ENCODE peak calls at places on chromosomes 1 and 21, in four cellular contexts. B, C, E and W are unnamed samples.

GRCh38 chr1:118151312-118151937 is 33.6 kb downstream of the SPAG17 start:
- DNase-seq in E (peak; percentile 25), B (peak; percentile 56), C (no peak), W (peak; percentile 78)

GRCh38 chr1:246329900-246330299 is 177.2 kb downstream of the SMYD3 start:
- DNase-seq in C (no peak), E (no peak), B (no peak), W (no peak)

GRCh38 chr1:54904476-54905048 is 17.6 kb upstream of the DHCR24 start:
- DNase-seq in E (no peak), C (no peak), B (no peak), W (peak; percentile 17)

GRCh38 chr1:30575066-30575465 is 148.3 kb downstream of the MATN1 start:
- DNase-seq in B (no peak), E (no peak), C (no peak), W (no peak)

GRCh38 chr1:156926175-156926574 is 5.7 kb downstream of the LRRC71 start:
- DNase-seq in B (peak; percentile 56), E (no peak), C (no peak), W (peak; percentile 42)

GRCh38 chr1:155860939-155861496 is 1.7 kb downstream of the SYT11 start:
- DNase-seq in E (no peak), C (no peak), B (no peak), W (no peak)

GRCh38 chr1:233389867-233390266 is 62.3 kb downstream of the MAP3K21 start:
- DNase-seq in C (no peak), E (no peak), B (no peak), W (no peak)

GRCh38 chr1:24996983-24997893 is 67.2 kb upstream of the RUNX3 start:
- DNase-seq in E (no peak), C (no peak), B (no peak), W (no peak)

GRCh38 chr1:110779617-110780016 is 93.3 kb upstream of the CD53 start:
- DNase-seq in B (no peak), C (no peak), E (no peak), W (no peak)

GRCh38 chr1:150474869-150475268 is 12.3 kb upstream of the TARS2 start:
- DNase-seq in E (no peak), B (no peak), C (no peak), W (no peak)

GRCh38 chr1:159205225-159205624 is 550 bp downstream of the ACKR1 start:
- DNase-seq in E (no peak), C (no peak), B (no peak), W (peak; percentile 9)

GRCh38 chr1:25809929-25810328 is 9.8 kb upstream of the MTFR1L start:
- DNase-seq in C (no peak), B (no peak), E (no peak), W (no peak)

GRCh38 chr1:153566414-153567371 is 1.0 kb upstream of the S100A2 start:
- DNase-seq in C (peak; percentile 98), E (peak; percentile 95), B (peak; percentile 99), W (peak; percentile 49)
- H3K4me3 ChIP-seq in C (no peak overlapping the region), E (no peak overlapping the region), B (no peak overlapping the region), W (no peak overlapping the region)

DNA sequence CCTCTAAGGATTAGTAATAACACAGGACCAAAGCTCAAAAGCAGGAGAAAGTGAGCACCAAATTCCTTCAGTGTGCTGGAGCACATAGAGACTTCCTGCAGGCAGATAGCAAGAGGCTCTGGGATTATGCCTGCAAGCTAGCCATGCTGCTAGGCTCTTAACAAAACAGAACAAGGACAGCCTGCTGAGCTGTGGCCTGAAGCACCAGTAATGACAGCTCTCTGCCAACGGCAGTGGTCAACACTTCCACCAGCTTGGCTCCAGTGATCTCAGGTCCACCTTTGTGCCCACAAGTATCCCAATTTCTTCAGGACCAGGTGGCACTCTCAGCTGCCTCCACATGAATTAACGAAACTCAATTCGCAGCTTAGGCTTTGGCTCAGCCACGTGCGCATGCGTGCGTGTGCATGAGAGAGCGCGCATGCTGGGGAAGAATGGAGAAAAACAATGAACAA is 64.2 kb downstream of the SLC45A1 start:
- DNase-seq in C (peak; percentile 12), B (no peak), E (no peak), W (peak; percentile 68)
- H3K4me3 ChIP-seq in C (no peak overlapping the region), B (no peak overlapping the region), E (no peak overlapping the region), W (no peak overlapping the region)

GRCh38 chr1:29410476-29410875 is 174.2 kb downstream of the PTPRU start:
- DNase-seq in C (no peak), B (no peak), E (no peak), W (no peak)
- H3K4me3 ChIP-seq in C (no peak overlapping the region), B (no peak overlapping the region), E (no peak overlapping the region), W (no peak overlapping the region)

GRCh38 chr1:20633190-20634064 is at the start of gene PINK1:
- DNase-seq in B (peak; percentile 49), C (peak; percentile 72), E (peak; percentile 80), W (peak; percentile 92)

GRCh38 chr1:20634065-20634593 is 871 bp downstream of the PINK1 start:
- DNase-seq in C (no peak), E (no peak), B (no peak), W (peak; percentile 7)

GRCh38 chr1:20634594-20635084 is 1.4 kb downstream of the PINK1 start:
- DNase-seq in E (no peak), B (no peak), C (no peak), W (peak; percentile 60)

GRCh38 chr1:20640183-20640597 is 6.9 kb downstream of the PINK1 start:
- DNase-seq in B (peak; percentile 27), E (peak; percentile 43), C (no peak), W (peak; percentile 69)

DNA sequence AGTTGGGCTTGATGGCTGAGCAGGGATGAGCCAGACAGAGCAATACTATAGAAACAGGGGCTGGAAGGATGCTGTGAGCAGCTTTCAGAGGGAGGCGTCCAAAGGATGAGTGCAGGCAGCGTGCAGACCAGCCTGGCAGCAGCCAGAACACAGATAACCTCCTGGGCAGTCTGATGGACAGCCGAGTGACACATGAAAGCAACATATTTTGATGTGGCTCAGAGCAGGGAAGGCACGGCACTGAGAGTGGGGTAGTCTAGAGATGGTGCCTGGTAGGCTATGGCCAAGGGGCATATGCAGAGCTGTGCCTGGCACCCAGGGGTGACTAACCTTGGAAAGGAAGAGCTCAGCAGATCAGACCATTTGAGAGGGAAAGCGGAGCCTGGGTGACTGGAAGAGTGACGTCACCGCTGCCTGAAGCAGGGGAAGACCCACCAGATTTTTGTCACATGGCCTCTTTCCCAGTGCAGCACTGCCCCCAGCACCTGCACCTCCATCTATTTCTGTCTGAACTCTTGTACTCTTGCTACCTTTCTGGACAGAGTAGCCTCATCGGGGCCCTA is 3.6 kb downstream of the PINK1 start:
- DNase-seq in C (no peak), B (no peak), E (no peak), W (no peak)
- H3K4me3 ChIP-seq in C (no peak overlapping the region), B (no peak overlapping the region), E (no peak overlapping the region), W (no peak overlapping the region)

GRCh38 chr1:98662354-98662665 is 789 bp downstream of the SNX7 start:
- DNase-seq in C (no peak), B (no peak), E (no peak), W (no peak)
- H3K4me3 ChIP-seq in C (peak overlapping the region; percentile 40), B (peak overlapping the region; percentile 68), E (peak overlapping the region; percentile 92), W (peak overlapping the region; percentile 77)

GRCh38 chr1:192904438-192904895 is 95.6 kb downstream of the RGS2 start:
- DNase-seq in C (no peak), E (peak; percentile 42), B (peak; percentile 11), W (peak; percentile 96)
- H3K4me3 ChIP-seq in C (peak overlapping the region; percentile 12), E (no peak overlapping the region), B (no peak overlapping the region), W (no peak overlapping the region)

DNA sequence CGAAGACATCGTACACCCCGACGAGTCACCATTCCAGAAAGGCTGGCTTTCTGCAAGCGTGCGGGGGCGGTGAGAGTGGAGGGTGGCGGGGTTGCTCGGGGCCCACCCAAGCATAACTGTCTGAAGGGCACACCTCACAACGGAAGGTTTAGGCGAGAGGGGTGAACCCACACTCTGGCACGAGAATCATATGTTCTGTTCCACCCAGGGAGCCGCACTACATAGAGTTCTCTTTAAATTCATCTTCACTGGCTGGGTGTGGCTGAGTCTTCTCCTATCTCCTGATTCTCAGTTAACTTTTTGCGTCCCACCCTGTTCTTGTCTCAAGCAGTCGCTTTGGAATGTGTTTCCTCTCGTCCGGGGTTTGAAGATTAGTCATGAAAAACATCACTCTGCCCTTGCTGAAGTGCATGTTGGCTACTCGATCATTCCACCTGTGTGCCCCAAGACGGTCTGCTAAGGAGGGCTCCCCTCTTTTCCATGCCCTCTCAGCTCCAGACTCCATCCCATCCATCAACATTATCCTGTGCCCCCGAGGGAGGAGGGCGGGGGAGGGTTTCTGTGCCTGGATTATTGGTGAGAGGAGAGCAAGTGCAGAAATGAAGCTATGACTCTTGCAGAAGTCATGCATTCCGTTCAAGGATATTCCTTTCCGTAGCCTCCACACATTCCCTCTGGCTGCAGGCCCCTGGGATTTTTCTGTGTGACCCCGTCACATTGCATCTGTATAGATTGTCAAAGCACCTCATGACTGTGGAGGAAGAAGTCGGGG is 53.5 kb upstream of the CD34 start:
- DNase-seq in E (no peak), C (no peak), B (no peak), W (peak; percentile 34)
- H3K4me3 ChIP-seq in E (no peak overlapping the region), C (peak overlapping the region; percentile 55), B (no peak overlapping the region), W (no peak overlapping the region)

GRCh38 chr21:41506005-41506404 is 2.0 kb downstream of the TMPRSS2 start:
- DNase-seq in C (no peak), B (no peak), E (no peak), W (no peak)
- H3K4me3 ChIP-seq in C (no peak overlapping the region), B (no peak overlapping the region), E (no peak overlapping the region), W (no peak overlapping the region)